ENCODE peak calls at places on chromosomes 5 and 9, in five cellular contexts. E is CD4-positive, CD25-positive, alpha-beta regulatory T cell; J is breast epithelium; Z is GM23248; K is PC-3. G is an unnamed sample.

GRCh38 chr9:99690573-99690972 is 131.1 kb upstream of the NR4A3 start:
- DNase-seq in Z (no peak), J (no peak), E (no peak), K (no peak), G (peak; percentile 50)

GRCh38 chr5:95113489-95113888 is 171.4 kb downstream of the MCTP1 start:
- DNase-seq in Z (peak; percentile 58), J (no peak), K (peak; percentile 9), E (no peak), G (no peak)

GRCh38 chr9:90964101-90965020 is 162.7 kb downstream of the SYK start:
- DNase-seq in J (no peak), K (no peak), Z (no peak), E (no peak), G (peak; percentile 94)

GRCh38 chr9:17052626-17053025 is 82.2 kb upstream of the CNTLN start:
- DNase-seq in Z (no peak), E (no peak), K (no peak), J (no peak), G (no peak)

GRCh38 chr5:140317859-140318258 is 15.0 kb upstream of the PFDN1 start:
- DNase-seq in E (no peak), K (peak; percentile 81), Z (peak; percentile 87), J (no peak), G (peak; percentile 36)

GRCh38 chr5:61933787-61934626 is 372.0 kb upstream of the KIF2A start:
- DNase-seq in K (peak; percentile 68), J (peak; percentile 24), E (no peak), Z (peak; percentile 59), G (peak; percentile 69)

GRCh38 chr5:176853151-176853793 is 42.9 kb downstream of the UNC5A start:
- DNase-seq in J (no peak), K (no peak), E (no peak), Z (no peak), G (no peak)

GRCh38 chr5:150361301-150361700 is 3.8 kb downstream of the TCOF1 start:
- DNase-seq in Z (no peak), E (no peak), K (no peak), J (no peak), G (no peak)

GRCh38 chr5:63456279-63456678 is 506.0 kb downstream of the HTR1A start:
- DNase-seq in K (peak; percentile 51), E (no peak), J (no peak), Z (no peak), G (no peak)

GRCh38 chr9:133576591-133577462 is 32.4 kb downstream of the FAM163B start:
- DNase-seq in K (no peak), E (no peak), J (no peak), Z (no peak), G (no peak)

GRCh38 chr9:88420227-88420626 is 32.0 kb downstream of the SPIN1 start:
- DNase-seq in J (no peak), K (no peak), Z (no peak), E (no peak), G (no peak)

DNA sequence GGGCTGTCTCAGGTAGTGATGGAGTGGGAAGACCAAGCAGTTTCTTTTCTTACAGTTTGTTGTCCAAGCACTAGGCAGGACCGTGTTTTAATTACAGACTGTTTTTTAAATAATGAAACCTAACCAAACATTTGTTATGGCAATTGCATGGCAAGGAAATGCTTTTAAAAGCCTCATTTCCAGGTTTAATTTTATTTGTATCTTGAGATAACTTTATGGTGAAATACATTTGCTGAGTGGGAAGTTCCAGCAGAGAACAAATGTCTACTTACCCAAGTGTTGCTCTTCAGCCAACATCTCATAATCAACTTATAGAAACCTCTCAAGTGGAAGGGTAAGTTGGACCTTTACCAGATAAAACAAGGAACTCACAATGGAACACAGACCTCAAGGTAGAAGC is 11.8 kb upstream of the LHFPL2 start:
- DNase-seq in J (no peak), Z (no peak), E (no peak), K (no peak), G (no peak)
- H3K27ac ChIP-seq in J (no peak overlapping the region), Z (no peak overlapping the region), E (no peak overlapping the region), K (no peak overlapping the region), G (no peak overlapping the region)

GRCh38 chr5:35956429-35956828 is 18.0 kb upstream of the CAPSL start:
- DNase-seq in J (no peak), Z (peak; percentile 27), E (no peak), K (peak; percentile 96), G (no peak)

GRCh38 chr5:35954175-35954574 is 15.8 kb upstream of the CAPSL start:
- DNase-seq in J (no peak), Z (no peak), E (no peak), K (no peak), G (no peak)
- H3K4me1 ChIP-seq in J (no peaks in the 10 kb centered on the region), Z (no peaks in the 10 kb centered on the region), E (no peaks in the 10 kb centered on the region), K (peaks cover 20% of the 10 kb centered on the region), G (no peaks in the 10 kb centered on the region)

GRCh38 chr9:78030553-78031270 is 899 bp downstream of the GNAQ start:
- DNase-seq in K (no peak), E (peak; percentile 64), J (peak; percentile 35), Z (peak; percentile 74), G (peak; percentile 54)
- H3K27ac ChIP-seq in K (no peak overlapping the region), E (peak overlapping the region; percentile 76), J (peak overlapping the region; percentile 99), Z (peak overlapping the region; percentile 91), G (peak overlapping the region; percentile 97)

DNA sequence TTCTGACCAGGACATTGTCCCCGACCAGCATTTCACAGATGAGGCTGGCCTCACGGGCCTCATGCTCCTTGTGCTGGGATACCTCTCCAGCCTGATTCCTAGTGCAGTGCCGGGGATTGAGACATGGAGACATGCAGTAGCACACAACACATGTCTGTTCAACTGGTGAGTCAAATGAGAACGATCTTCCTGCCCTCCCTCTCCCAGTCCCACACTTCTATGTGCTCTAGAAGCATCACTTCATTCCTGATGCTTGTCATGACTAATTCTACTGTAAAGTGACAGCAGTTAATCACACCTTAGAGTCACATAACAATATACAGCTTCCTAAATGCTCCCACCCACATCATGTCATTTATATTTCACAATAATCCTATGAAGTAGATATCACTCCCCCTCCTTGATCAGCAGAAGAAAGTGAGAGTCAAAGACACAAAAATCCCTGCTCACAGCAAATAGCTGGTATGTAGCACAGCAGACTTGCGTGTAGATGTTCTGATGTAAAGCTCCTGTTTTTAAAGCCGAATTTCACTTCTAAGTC is 101.8 kb downstream of the CCDC192 start:
- DNase-seq in E (no peak), Z (peak; percentile 61), J (no peak), K (no peak), G (no peak)
- H3K4me1 ChIP-seq in E (no peaks in the 10 kb centered on the region), Z (peaks cover 34% of the 10 kb centered on the region), J (peaks cover 7% of the 10 kb centered on the region), K (peaks cover 7% of the 10 kb centered on the region), G (peaks cover 4% of the 10 kb centered on the region)

GRCh38 chr9:137569609-137570203 is 9.0 kb downstream of the DPH7 start:
- DNase-seq in J (no peak), E (no peak), Z (no peak), K (no peak), G (no peak)

GRCh38 chr9:137570566-137570965 is 8.2 kb downstream of the DPH7 start:
- DNase-seq in J (no peak), K (no peak), E (no peak), Z (no peak), G (no peak)

GRCh38 chr9:137575725-137576411 is 2.9 kb downstream of the DPH7 start:
- DNase-seq in Z (no peak), E (no peak), J (no peak), K (no peak), G (no peak)

GRCh38 chr9:137575382-137575724 is 3.4 kb downstream of the DPH7 start:
- DNase-seq in K (no peak), E (no peak), J (no peak), Z (peak; percentile 12), G (no peak)

DNA sequence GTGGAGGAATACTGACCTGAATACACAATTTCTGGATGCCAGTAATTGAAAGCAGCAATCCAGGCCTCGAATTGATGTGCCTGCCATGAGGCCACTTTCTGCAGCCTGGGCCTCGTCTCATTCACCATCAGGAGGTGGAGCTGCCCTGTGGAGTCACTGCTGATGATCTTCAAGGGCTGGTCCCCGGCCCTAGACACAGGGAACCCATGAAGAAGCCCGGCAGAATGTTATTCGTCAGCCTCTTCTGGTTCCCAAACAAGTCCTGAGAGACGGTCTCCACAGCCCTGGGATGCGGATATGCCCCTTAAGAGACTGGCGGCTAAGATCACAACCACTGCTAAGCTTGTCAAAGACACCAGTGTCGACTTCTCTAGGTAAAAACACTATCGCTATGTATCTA is 4.5 kb downstream of the DPH7 start:
- DNase-seq in K (no peak), E (no peak), Z (no peak), J (no peak), G (no peak)
- H3K27ac ChIP-seq in K (no peak overlapping the region), E (no peak overlapping the region), Z (no peak overlapping the region), J (no peak overlapping the region), G (no peak overlapping the region)

DNA sequence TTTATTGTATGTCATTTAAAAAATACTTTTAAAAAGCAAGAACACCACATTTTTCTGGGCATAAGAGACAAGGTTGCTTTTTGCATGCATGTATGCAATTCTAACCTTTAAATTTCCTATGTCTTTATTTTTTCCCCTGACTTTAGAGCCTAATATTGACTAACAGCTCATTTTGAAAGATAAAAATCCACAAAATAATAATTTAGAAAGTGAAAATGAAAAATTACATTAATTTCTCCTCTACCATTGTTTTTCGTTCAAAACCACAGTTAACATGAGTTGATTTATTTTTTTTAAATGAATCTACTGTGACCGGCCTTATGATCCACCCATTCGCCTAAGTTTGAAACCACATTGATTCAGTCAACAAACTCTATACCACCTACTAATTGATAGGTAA is 137.5 kb upstream of the CDKN2B start:
- DNase-seq in J (no peak), K (no peak), E (no peak), Z (no peak), G (no peak)
- H3K4me1 ChIP-seq in J (no peaks in the 10 kb centered on the region), K (peaks cover 50% of the 10 kb centered on the region), E (no peaks in the 10 kb centered on the region), Z (peaks cover 48% of the 10 kb centered on the region), G (no peaks in the 10 kb centered on the region)

DNA sequence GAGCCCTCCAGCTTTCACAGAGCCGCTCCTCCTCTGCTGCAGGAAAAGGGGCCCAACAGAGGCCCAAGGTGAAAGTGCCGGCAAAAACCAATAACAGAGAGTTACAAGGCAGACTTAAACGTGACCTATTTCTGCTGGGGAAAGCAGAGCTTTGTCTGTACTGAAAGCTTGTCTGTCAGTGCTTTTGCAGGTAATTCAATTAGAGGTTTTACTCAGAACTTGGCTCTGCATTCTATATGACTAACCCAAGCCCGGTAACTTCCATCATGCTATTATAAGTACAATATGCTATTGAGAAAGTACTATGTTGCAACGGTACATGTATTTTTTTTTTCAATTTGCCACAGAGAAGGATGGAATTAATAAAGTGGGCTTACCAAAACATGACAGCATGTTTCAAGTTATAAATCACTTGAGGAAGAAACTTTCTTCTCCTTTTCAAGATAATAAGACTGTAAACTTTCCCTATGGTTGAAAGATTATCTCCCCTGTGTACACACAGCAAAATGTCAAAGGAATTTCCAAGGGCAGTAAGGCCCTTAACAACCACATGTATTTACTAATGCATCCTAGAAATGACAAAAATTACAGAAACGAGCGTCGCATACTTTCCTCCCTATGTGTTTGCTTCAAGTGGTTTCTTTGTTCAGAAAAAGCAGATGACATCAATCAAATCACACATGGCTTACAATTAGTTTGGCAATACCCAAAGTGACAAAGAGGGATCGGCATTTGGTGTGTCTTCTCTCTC is 282.5 kb downstream of the EFNA5 start:
- DNase-seq in Z (peak; percentile 90), J (no peak), K (peak; percentile 75), E (no peak), G (no peak)
- H3K27ac ChIP-seq in Z (peak overlapping the region; percentile 72), J (peak overlapping the region; percentile 78), K (peak overlapping the region; percentile 92), E (no peak overlapping the region), G (no peak overlapping the region)